ENCODE peak calls at places on chromosomes 2 and 18, in six cellular contexts. K, D, P, O, R and A are unnamed samples.

GRCh38 chr2:43223412-43224040 is 2.9 kb downstream of the ZFP36L2 start:
- DNase-seq in K (no peak), D (no peak), P (peak; percentile 45), O (no peak), R (peak; percentile 7), A (no peak)

GRCh38 chr2:48397846-48398245 is 132.1 kb upstream of the STON1 start:
- DNase-seq in K (no peak), D (no peak), P (no peak), O (no peak), R (no peak), A (no peak)

GRCh38 chr2:239824051-239824694 is 201.0 kb downstream of the NDUFA10 start:
- DNase-seq in K (no peak), D (peak; percentile 37), P (no peak), O (peak; percentile 17), R (no peak), A (peak; percentile 45)

GRCh38 chr18:8548186-8548585 is 61.1 kb upstream of the RAB12 start:
- DNase-seq in K (no peak), D (no peak), P (no peak), O (no peak), R (peak; percentile 78), A (no peak)

GRCh38 chr2:28633739-28634138 is 117.9 kb upstream of the PPP1CB start:
- DNase-seq in K (no peak), D (peak; percentile 85), P (no peak), O (peak; percentile 65), R (peak; percentile 93), A (peak; percentile 73)

GRCh38 chr2:242038166-242038927 is 168.8 kb downstream of the RTP5 start:
- DNase-seq in K (no peak), D (no peak), P (no peak), O (no peak), R (no peak), A (peak; percentile 63)

GRCh38 chr2:210667726-210668125 is 111.3 kb downstream of the CPS1 start:
- DNase-seq in K (no peak), D (no peak), P (no peak), O (no peak), R (no peak), A (no peak)

GRCh38 chr2:216691210-216691741 is 4.1 kb downstream of the IGFBP5 start:
- DNase-seq in K (peak; percentile 85), D (peak; percentile 52), P (no peak), O (peak; percentile 87), R (peak; percentile 79), A (peak; percentile 94)

GRCh38 chr2:180625006-180625844 is 355.2 kb upstream of the UBE2E3 start:
- DNase-seq in K (no peak), D (no peak), P (peak; percentile 21), O (no peak), R (peak; percentile 86), A (no peak)

GRCh38 chr2:162221064-162221463 is 22.2 kb downstream of the FAP start:
- DNase-seq in K (peak; percentile 69), D (peak; percentile 20), P (peak; percentile 71), O (peak; percentile 74), R (peak; percentile 57), A (peak; percentile 86)
- TF ChIP-seq CTCF in K (peak; percentile 91), D (peak; percentile 70), P (peak; percentile 92), O (peak; percentile 83), R (peak; percentile 96), A (peak; percentile 82)

GRCh38 chr2:20666364-20667150 is at the start of gene GDF7:
- DNase-seq in K (peak; percentile 34), D (no peak), P (peak; percentile 79), O (peak; percentile 72), R (no peak), A (no peak)

GRCh38 chr2:20668470-20668869 is 1.5 kb downstream of the GDF7 start:
- DNase-seq in K (no peak), D (no peak), P (no peak), O (no peak), R (no peak), A (peak; percentile 58)

GRCh38 chr2:20666114-20666363 is 905 bp upstream of the GDF7 start:
- DNase-seq in K (no peak), D (no peak), P (no peak), O (no peak), R (no peak), A (no peak)

GRCh38 chr2:20667531-20668401 is 822 bp downstream of the GDF7 start:
- DNase-seq in K (no peak), D (no peak), P (no peak), O (no peak), R (no peak), A (no peak)

GRCh38 chr2:20667151-20667530 is 197 bp downstream of the GDF7 start:
- DNase-seq in K (no peak), D (no peak), P (no peak), O (no peak), R (no peak), A (peak; percentile 63)
- H3K4me3 ChIP-seq in K (peak overlapping the region; percentile 56), D (peak overlapping the region; percentile 45), P (peak overlapping the region; percentile 46), O (peak overlapping the region; percentile 84), R (peak overlapping the region; percentile 37), A (peak overlapping the region; percentile 83)

DNA sequence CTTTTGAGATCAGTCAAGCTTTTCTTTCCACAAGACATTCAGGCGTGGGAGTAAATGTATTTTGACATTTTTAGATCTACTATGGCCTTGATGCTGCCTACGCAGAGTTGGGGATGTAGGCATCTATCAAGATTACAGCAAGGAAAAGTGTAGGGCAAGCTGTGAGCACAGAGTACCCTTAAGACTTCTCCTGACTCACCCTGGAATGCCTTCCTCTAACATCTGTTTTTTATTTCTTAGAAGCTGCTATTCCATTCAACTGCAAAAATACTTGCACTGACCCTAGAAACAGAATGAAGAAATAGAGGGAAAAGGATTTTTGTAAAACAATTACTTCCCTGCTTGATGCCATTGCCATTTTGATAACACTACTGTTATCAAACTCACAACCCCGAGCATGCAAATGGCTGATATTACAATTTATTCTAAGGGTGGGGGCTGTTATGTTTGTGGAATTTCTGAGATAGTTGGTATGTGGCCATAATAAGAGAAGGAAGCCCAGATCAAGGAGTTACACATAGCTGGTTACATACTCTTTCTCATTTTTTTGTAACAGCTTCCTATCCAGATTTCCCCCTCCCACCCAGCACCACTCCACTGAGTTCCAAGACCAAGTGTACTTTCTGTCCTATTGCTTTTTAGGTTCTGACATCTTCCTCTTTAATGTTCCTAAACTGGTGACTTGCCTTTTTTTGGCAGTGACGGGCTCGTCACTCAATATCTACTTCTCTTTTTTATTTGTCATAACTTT is 5.9 kb upstream of the ROCK1 start:
- DNase-seq in K (no peak), D (no peak), P (no peak), O (peak; percentile 34), R (peak; percentile 73), A (no peak)
- H3K27ac ChIP-seq in K (peak overlapping the region; percentile 24), D (no peak overlapping the region), P (no peak overlapping the region), O (peak overlapping the region; percentile 84), R (peak overlapping the region; percentile 52), A (peak overlapping the region; percentile 86)

DNA sequence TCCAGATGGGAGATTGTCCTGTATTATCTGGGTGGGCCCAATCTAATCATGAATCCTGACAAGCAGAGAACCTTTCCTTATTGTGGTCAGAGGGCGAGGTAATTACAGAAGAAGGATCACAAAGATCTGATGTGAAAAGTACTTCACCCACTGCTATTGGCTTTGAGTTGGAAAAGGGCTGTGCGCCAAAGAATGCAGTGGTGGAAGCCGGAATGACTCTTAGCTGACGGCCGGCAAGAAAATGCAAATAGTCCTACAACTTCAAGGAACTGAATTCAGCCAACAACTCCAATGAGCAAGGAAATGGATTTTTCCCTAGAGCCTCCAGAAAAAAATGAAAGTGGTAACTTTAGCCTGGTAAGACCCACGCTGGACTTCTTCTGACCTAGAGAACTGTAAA is 67.3 kb downstream of the CTNNA2 start:
- DNase-seq in K (no peak), D (no peak), P (no peak), O (no peak), R (no peak), A (no peak)
- TF ChIP-seq CTCF in K (no peak), D (no peak), P (no peak), O (no peak), R (no peak), A (no peak)

DNA sequence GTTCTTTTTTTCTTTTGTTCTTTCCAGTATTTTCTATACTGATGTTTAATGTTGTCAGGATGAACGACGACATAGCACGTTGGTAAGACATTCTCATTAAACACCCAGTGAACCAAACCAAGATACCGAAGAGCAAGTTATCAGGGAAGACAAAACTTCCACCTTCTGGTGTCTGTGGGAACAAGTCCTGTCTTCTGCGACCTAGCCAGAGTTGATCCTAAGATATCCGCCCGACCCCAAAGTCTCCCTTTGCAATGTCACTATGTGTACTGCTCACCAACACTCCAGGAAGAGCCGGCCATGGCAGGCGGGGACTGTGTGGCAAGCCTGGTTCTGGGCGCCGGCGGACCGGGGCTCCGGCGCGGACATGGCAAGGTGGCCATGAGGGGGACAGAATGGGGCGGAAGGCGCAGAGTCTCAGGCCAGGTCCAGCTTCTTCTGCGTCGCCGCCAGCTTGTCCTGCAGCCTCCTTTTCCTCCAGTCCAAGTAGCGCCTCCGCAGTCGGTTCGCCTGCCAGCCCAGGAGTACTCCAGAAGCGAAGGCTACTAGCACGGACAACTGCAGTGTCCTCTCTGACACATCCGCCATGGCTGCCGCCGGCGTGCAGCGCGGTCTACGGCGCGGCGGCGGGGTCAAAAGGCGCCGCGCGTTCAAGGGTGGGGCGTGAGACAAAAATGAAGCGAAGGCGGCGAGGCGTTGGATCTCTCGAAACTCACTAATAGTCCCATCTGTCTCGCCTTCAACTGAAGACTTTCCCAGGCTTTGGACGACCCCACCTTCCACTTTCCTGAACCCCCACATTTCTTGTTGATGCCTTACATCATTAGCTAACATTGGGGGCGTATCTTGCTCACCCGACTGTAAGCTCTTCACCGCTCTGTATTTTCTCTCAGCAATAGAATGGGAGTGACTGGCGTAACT is at the start of gene MTLN:
- DNase-seq in K (peak; percentile 77), D (peak; percentile 52), P (peak; percentile 85), O (peak; percentile 56), R (peak; percentile 55), A (peak; percentile 77)
- H3K4me3 ChIP-seq in K (peak within 1 kb of the TSS; percentile 78), D (peak within 1 kb of the TSS; percentile 54), P (peak within 1 kb of the TSS; percentile 80), O (peak within 1 kb of the TSS; percentile 79), R (peak within 1 kb of the TSS; percentile 79), A (peak within 1 kb of the TSS; percentile 91)